ENCODE peak calls at places on chromosomes 4 and X, in six cellular contexts. D, T, W, A, N and E are unnamed samples.

GRCh38 chr4:113446019-113446418 is 315.5 kb downstream of the CAMK2D start:
- DNase-seq in D (no peak), T (no peak), W (no peak), A (no peak), N (no peak), E (no peak)

GRCh38 chr4:154344686-154345085 is 146.9 kb downstream of the DCHS2 start:
- DNase-seq in D (no peak), T (no peak), W (no peak), A (no peak), N (no peak), E (no peak)

GRCh38 chr4:104025251-104025650 is 305.5 kb upstream of the TACR3 start:
- DNase-seq in D (no peak), T (no peak), W (no peak), A (no peak), N (no peak), E (no peak)

GRCh38 chrX:10722804-10723364 is 102.5 kb upstream of the MID1 start:
- DNase-seq in D (no peak), T (peak), W (peak), A (no peak), N (peak), E (peak)

GRCh38 chr4:185134176-185134869 is 8.7 kb upstream of the SLC25A4 start:
- DNase-seq in D (no peak), T (peak), W (no peak), A (peak), N (no peak), E (no peak)

GRCh38 chr4:123505077-123505456 is 108.5 kb downstream of the SPRY1 start:
- DNase-seq in D (no peak), T (no peak), W (no peak), A (no peak), N (no peak), E (no peak)

GRCh38 chrX:129842510-129843208 is 1.0 kb downstream of the ZDHHC9 start:
- DNase-seq in D (peak), T (no peak), W (peak), A (no peak), N (no peak), E (no peak)

GRCh38 chrX:319579-320125 is 1.1 kb upstream of the GTPBP6 start:
- DNase-seq in D (peak), T (no peak), W (peak), A (no peak), N (no peak), E (peak)

GRCh38 chr4:113809313-113809712 is 47.8 kb upstream of the CAMK2D start:
- DNase-seq in D (no peak), T (no peak), W (peak), A (no peak), N (no peak), E (no peak)